ENCODE peak calls at places on chromosomes 7 and 10, in four cellular contexts. K, W, M and U are unnamed samples.

GRCh38 chr10:61896854-61897661 is 4.4 kb upstream of the ARID5B start:
- DNase-seq in M (peak; percentile 85), K (peak; percentile 79), W (peak; percentile 74), U (no peak)

GRCh38 chr7:6479067-6479466 is 31.3 kb upstream of the DAGLB start:
- DNase-seq in W (no peak), K (no peak), M (no peak), U (no peak)

GRCh38 chr7:150998341-150998740 is 7.5 kb downstream of the NOS3 start:
- DNase-seq in K (no peak), M (no peak), W (no peak), U (no peak)

GRCh38 chr10:11181996-11182395 is 164.3 kb downstream of the CELF2 start:
- DNase-seq in W (no peak), M (no peak), K (no peak), U (no peak)

GRCh38 chr10:110802551-110803238 is 69.0 kb upstream of the PDCD4 start:
- DNase-seq in K (no peak), M (peak; percentile 85), W (peak; percentile 49), U (no peak)

GRCh38 chr10:22368976-22369375 is 23.7 kb downstream of the SPAG6 start:
- DNase-seq in M (no peak), W (no peak), K (no peak), U (no peak)

GRCh38 chr7:142440219-142441073 is 182.6 kb upstream of the PRSS58 start:
- DNase-seq in M (no peak), W (peak; percentile 4), K (no peak), U (peak; percentile 20)

GRCh38 chr10:73840056-73840402 is 28.6 kb upstream of the NDST2 start:
- DNase-seq in W (no peak), M (no peak), K (no peak), U (no peak)

GRCh38 chr10:124353091-124353815 is 65.5 kb downstream of the OAT start:
- DNase-seq in W (no peak), M (no peak), K (no peak), U (no peak)

GRCh38 chr10:79209340-79209739 is 137.9 kb upstream of the PPIF start:
- DNase-seq in K (no peak), W (no peak), M (no peak), U (no peak)

GRCh38 chr10:112689327-112689726 is 242.3 kb downstream of the VTI1A start:
- DNase-seq in K (peak; percentile 62), W (peak; percentile 16), M (no peak), U (no peak)

GRCh38 chr10:804787-805634 is 115.5 kb upstream of the DIP2C start:
- DNase-seq in K (no peak), W (no peak), M (no peak), U (no peak)

GRCh38 chr10:29611796-29612381 is 22.9 kb downstream of the SVIL start:
- DNase-seq in M (no peak), K (no peak), W (no peak), U (no peak)

GRCh38 chr7:143375298-143376034 is 5.7 kb upstream of the ZYX start:
- DNase-seq in K (no peak), M (no peak), W (no peak), U (no peak)

GRCh38 chr7:95608344-95609173 is 12.2 kb upstream of the PDK4 start:
- DNase-seq in K (no peak), W (peak; percentile 88), M (peak; percentile 47), U (peak; percentile 47)

GRCh38 chr10:14838582-14839304 is 637 bp downstream of the HSPA14 start:
- DNase-seq in M (no peak), K (peak; percentile 74), W (peak; percentile 18), U (no peak)

GRCh38 chr10:80289451-80290287 is at the start of gene MAT1A:
- DNase-seq in M (no peak), K (no peak), W (peak; percentile 84), U (no peak)

GRCh38 chr7:42722726-42723125 is 189.1 kb downstream of the C7orf25 start:
- DNase-seq in K (no peak), M (no peak), W (no peak), U (no peak)

GRCh38 chr10:120897343-120897742 is 46.2 kb downstream of the WDR11 start:
- DNase-seq in M (no peak), W (peak; percentile 44), K (no peak), U (no peak)

GRCh38 chr10:115829501-115830215 is 443.3 kb downstream of the GFRA1 start:
- DNase-seq in W (no peak), M (no peak), K (no peak), U (no peak)

GRCh38 chr10:123550680-123551096 is 115.5 kb upstream of the GPR26 start:
- DNase-seq in K (peak; percentile 46), W (no peak), M (no peak), U (no peak)

GRCh38 chr10:52740913-52741675 is 31.5 kb downstream of the MBL2 start:
- DNase-seq in K (peak; percentile 94), M (no peak), W (peak; percentile 66), U (peak; percentile 36)

GRCh38 chr10:114181971-114182370 is 2.8 kb downstream of the TDRD1 start:
- DNase-seq in K (no peak), M (no peak), W (no peak), U (no peak)

GRCh38 chr10:132886211-132887099 is 55.9 kb downstream of the CFAP46 start:
- DNase-seq in K (no peak), W (peak; percentile 7), M (no peak), U (no peak)

GRCh38 chr10:61923210-61924024 is 21.9 kb downstream of the ARID5B start:
- DNase-seq in K (no peak), M (no peak), W (peak; percentile 16), U (no peak)

GRCh38 chr7:17095001-17095574 is 203.4 kb upstream of the AHR start:
- DNase-seq in K (no peak), M (no peak), W (no peak), U (no peak)

GRCh38 chr7:3916146-3916545 is 615.1 kb downstream of the SDK1 start:
- DNase-seq in K (no peak), M (no peak), W (peak; percentile 40), U (peak; percentile 15)

GRCh38 chr10:2111936-2112335 is 374.6 kb upstream of the ADARB2 start:
- DNase-seq in M (no peak), K (no peak), W (peak; percentile 25), U (peak; percentile 33)

GRCh38 chr10:131056781-131057180 is 254.7 kb downstream of the TCERG1L start:
- DNase-seq in M (no peak), W (no peak), K (no peak), U (no peak)

GRCh38 chr10:11442001-11442773 is 169.3 kb downstream of the USP6NL start:
- DNase-seq in K (peak; percentile 35), M (no peak), W (no peak), U (no peak)

GRCh38 chr7:1950623-1951523 is 280.8 kb downstream of the ELFN1 start:
- DNase-seq in M (no peak), K (no peak), W (no peak), U (no peak)

GRCh38 chr10:61708841-61709240 is 46.1 kb downstream of the CABCOCO1 start:
- DNase-seq in K (no peak), M (no peak), W (no peak), U (no peak)

DNA sequence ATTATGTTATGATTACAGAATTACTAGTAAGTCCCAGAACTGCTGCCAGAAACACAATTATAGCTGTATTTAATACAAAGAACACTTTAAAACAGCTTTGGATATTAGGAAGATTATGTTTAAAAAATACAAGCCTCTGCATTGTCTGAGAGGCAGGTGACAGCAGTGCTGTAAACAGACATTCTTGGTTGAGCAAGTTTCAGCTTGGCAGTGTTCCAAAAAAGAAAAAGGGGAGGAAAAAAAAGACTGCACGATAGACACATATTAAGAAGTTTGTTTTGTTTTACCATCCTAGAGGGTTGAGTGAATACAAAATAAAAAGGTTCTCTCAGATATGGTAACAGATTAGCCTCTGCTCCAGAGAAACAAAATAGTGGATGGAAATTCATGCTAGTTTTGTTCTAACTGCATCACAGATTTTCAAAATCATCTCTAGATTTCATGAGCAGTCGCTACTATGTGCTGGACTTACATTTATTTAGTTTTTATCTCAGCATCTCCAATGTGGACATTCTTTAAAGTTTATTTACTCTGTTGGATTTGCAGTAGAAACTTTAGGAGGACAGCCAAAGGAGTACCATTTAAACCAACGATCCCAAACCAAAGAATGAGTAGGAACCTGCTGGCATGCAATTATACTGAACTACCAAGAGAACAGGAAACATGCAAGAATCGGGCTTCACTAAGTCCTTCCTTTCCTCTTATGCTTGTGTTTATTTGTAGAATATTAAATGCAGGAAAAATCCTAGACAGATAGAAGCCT is 9.0 kb downstream of the FAM204A start:
- DNase-seq in M (no peak), K (no peak), W (peak; percentile 25), U (no peak)
- TF ChIP-seq SUZ12 in M (no peak), K (no peak), W (no peak), U (no peak)

DNA sequence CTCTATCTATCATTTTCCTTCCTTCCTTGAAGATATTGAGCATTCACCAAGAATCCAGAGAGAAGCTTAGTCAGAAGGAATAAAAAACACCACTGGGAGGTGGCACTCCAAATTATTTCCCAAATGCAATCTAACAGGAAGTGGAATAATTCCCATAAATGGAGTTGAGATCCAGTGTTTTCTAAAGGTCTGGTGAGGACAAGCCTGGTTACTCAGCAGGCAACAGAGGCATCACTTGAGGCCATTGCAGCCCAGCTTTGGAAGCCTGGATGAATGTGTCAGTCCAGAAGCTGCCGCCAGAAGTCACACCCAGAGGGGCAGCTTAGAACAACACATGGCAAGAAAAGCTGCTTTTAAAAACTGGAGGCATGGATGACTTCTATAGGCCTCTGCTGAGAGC is 288.9 kb upstream of the KLF6 start:
- DNase-seq in M (no peak), W (no peak), K (no peak), U (no peak)
- TF ChIP-seq ZNF274 in M (no peak), W (no peak), K (no peak), U (no peak)

GRCh38 chr7:80916770-80917681 is 1.8 kb downstream of the SEMA3C start:
- DNase-seq in K (no peak), M (no peak), W (no peak), U (peak; percentile 6)
- TF ChIP-seq SUZ12 in K (no peak), M (no peak), W (no peak), U (no peak)

GRCh38 chr7:12855036-12855435 is 167.6 kb downstream of the ARL4A start:
- DNase-seq in W (no peak), K (no peak), M (no peak), U (no peak)

GRCh38 chr7:12847001-12847400 is 159.6 kb downstream of the ARL4A start:
- DNase-seq in M (no peak), W (no peak), K (no peak), U (no peak)

GRCh38 chr7:12851142-12851541 is 163.7 kb downstream of the ARL4A start:
- DNase-seq in W (no peak), K (no peak), M (no peak), U (no peak)

DNA sequence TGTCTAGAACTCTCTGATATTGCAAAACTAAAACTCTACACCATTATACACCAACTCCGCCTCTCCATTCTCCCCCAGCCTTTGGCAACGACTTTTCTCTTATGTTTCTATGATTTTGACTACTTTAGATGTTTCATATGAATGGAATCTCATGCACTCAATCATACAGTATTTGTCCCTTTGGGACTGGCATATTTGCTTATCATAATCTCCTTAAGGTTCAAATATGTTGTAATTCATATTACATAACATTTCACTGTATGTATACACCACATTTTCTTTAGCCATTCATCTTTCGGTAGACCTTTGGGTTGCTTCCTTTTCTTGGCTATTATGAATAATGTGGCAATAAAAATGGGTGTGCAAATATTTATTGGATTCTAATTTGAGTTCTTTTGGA is 164.4 kb downstream of the ARL4A start:
- DNase-seq in W (no peak), K (no peak), M (no peak), U (no peak)
- TF ChIP-seq ZNF274 in W (no peak), K (no peak), M (no peak), U (no peak)